ENCODE peak calls at places on chromosomes 16 and 17, in nine cellular contexts. One of them, this sample, is unnamed.
A peak's percentile ranks its signal among the peaks of the same experiment; 100 is the strongest.

GRCh38 chr17:73936908-73937627 is 266.4 kb upstream of the RPL38 start:
- DNase-seq in lung: no peak
- DNase-seq in upper lobe of right lung: no peak
- DNase-seq in HFFc6: no peak
- DNase-seq in fibroblast of lung: no peak
- DNase-seq in uterus: no peak
- DNase-seq in BE2C: no peak
- DNase-seq in mucosa of descending colon: no peak
- DNase-seq in A549: no peak
- DNase-seq in this sample: no peak

GRCh38 chr17:75490173-75490743 is 25.1 kb downstream of the CASKIN2 start:
- DNase-seq in mucosa of descending colon: peak; percentile 75
- DNase-seq in A549: no peak
- DNase-seq in BE2C: no peak
- DNase-seq in fibroblast of lung: peak; percentile 21
- DNase-seq in upper lobe of right lung: no peak
- DNase-seq in lung: no peak
- DNase-seq in HFFc6: no peak
- DNase-seq in uterus: no peak
- DNase-seq in this sample: peak; percentile 63

GRCh38 chr16:67943619-67944503 is at the start of gene LCAT:
- DNase-seq in A549: no peak
- DNase-seq in mucosa of descending colon: peak; percentile 66
- DNase-seq in BE2C: no peak
- DNase-seq in lung: peak; percentile 55
- DNase-seq in fibroblast of lung: peak; percentile 36
- DNase-seq in upper lobe of right lung: no peak
- DNase-seq in uterus: no peak
- DNase-seq in HFFc6: no peak
- DNase-seq in this sample: no peak

GRCh38 chr16:57030346-57030902 is 41.1 kb downstream of the NLRC5 start:
- DNase-seq in lung: no peak
- DNase-seq in uterus: no peak
- DNase-seq in upper lobe of right lung: no peak
- DNase-seq in mucosa of descending colon: no peak
- DNase-seq in BE2C: no peak
- DNase-seq in A549: no peak
- DNase-seq in HFFc6: no peak
- DNase-seq in fibroblast of lung: no peak
- DNase-seq in this sample: no peak

GRCh38 chr17:50556803-50557202 is 3.7 kb upstream of the CACNA1G start:
- DNase-seq in BE2C: no peak
- DNase-seq in uterus: no peak
- DNase-seq in mucosa of descending colon: no peak
- DNase-seq in upper lobe of right lung: no peak
- DNase-seq in lung: no peak
- DNase-seq in HFFc6: no peak
- DNase-seq in A549: no peak
- DNase-seq in fibroblast of lung: no peak
- DNase-seq in this sample: no peak

GRCh38 chr17:34254651-34255380 is at the start of gene CCL2:
- DNase-seq in lung: peak; percentile 69
- DNase-seq in A549: peak; percentile 75
- DNase-seq in upper lobe of right lung: no peak
- DNase-seq in BE2C: peak; percentile 19
- DNase-seq in uterus: peak; percentile 81
- DNase-seq in mucosa of descending colon: no peak
- DNase-seq in HFFc6: peak; percentile 78
- DNase-seq in fibroblast of lung: peak; percentile 90
- DNase-seq in this sample: no peak

GRCh38 chr16:68792465-68793324 is 50.6 kb upstream of the TANGO6 start:
- DNase-seq in BE2C: no peak
- DNase-seq in mucosa of descending colon: no peak
- DNase-seq in HFFc6: peak; percentile 20
- DNase-seq in fibroblast of lung: peak; percentile 87
- DNase-seq in A549: peak; percentile 21
- DNase-seq in uterus: no peak
- DNase-seq in lung: no peak
- DNase-seq in upper lobe of right lung: no peak
- DNase-seq in this sample: no peak

GRCh38 chr16:23491490-23492391 is 18.6 kb downstream of the GGA2 start:
- DNase-seq in BE2C: no peak
- DNase-seq in fibroblast of lung: peak; percentile 64
- DNase-seq in lung: peak; percentile 73
- DNase-seq in A549: no peak
- DNase-seq in HFFc6: peak; percentile 39
- DNase-seq in mucosa of descending colon: no peak
- DNase-seq in upper lobe of right lung: peak; percentile 70
- DNase-seq in uterus: no peak
- DNase-seq in this sample: no peak

GRCh38 chr16:19175492-19176262 is 7.6 kb downstream of the SYT17 start:
- DNase-seq in lung: no peak
- DNase-seq in uterus: no peak
- DNase-seq in BE2C: no peak
- DNase-seq in mucosa of descending colon: no peak
- DNase-seq in fibroblast of lung: no peak
- DNase-seq in HFFc6: no peak
- DNase-seq in upper lobe of right lung: no peak
- DNase-seq in A549: no peak
- DNase-seq in this sample: no peak

GRCh38 chr16:79599256-79599836 is 1.2 kb downstream of the MAF start:
- DNase-seq in A549: peak; percentile 16
- DNase-seq in lung: no peak
- DNase-seq in fibroblast of lung: peak; percentile 38
- DNase-seq in BE2C: no peak
- DNase-seq in HFFc6: no peak
- DNase-seq in mucosa of descending colon: peak; percentile 51
- DNase-seq in upper lobe of right lung: peak; percentile 71
- DNase-seq in uterus: no peak
- DNase-seq in this sample: no peak

GRCh38 chr17:69607162-69607834 is 192.8 kb downstream of the MAP2K6 start:
- DNase-seq in lung: peak; percentile 52
- DNase-seq in A549: peak; percentile 54
- DNase-seq in BE2C: peak; percentile 59
- DNase-seq in fibroblast of lung: peak; percentile 78
- DNase-seq in uterus: peak; percentile 29
- DNase-seq in HFFc6: peak; percentile 72
- DNase-seq in upper lobe of right lung: peak; percentile 78
- DNase-seq in mucosa of descending colon: peak; percentile 58
- DNase-seq in this sample: no peak

GRCh38 chr17:7045492-7046126 is 1.7 kb upstream of the SLC16A11 start:
- DNase-seq in BE2C: no peak
- DNase-seq in uterus: no peak
- DNase-seq in fibroblast of lung: peak; percentile 71
- DNase-seq in lung: no peak
- DNase-seq in HFFc6: peak; percentile 74
- DNase-seq in upper lobe of right lung: no peak
- DNase-seq in mucosa of descending colon: no peak
- DNase-seq in A549: peak; percentile 76
- DNase-seq in this sample: no peak

GRCh38 chr16:15966420-15967222 is 17.2 kb downstream of the ABCC1 start:
- DNase-seq in mucosa of descending colon: no peak
- DNase-seq in uterus: no peak
- DNase-seq in fibroblast of lung: peak; percentile 92
- DNase-seq in upper lobe of right lung: no peak
- DNase-seq in lung: peak; percentile 51
- DNase-seq in A549: peak; percentile 94
- DNase-seq in BE2C: peak; percentile 49
- DNase-seq in HFFc6: peak; percentile 85
- DNase-seq in this sample: no peak

GRCh38 chr16:49833055-49833454 is 22.9 kb downstream of the ZNF423 start:
- DNase-seq in BE2C: no peak
- DNase-seq in lung: no peak
- DNase-seq in HFFc6: no peak
- DNase-seq in A549: no peak
- DNase-seq in fibroblast of lung: no peak
- DNase-seq in uterus: peak; percentile 76
- DNase-seq in upper lobe of right lung: no peak
- DNase-seq in mucosa of descending colon: no peak
- DNase-seq in this sample: no peak

GRCh38 chr17:42049834-42050359 is 504 bp downstream of the C17orf113 start:
- DNase-seq in HFFc6: no peak
- DNase-seq in BE2C: no peak
- DNase-seq in mucosa of descending colon: no peak
- DNase-seq in upper lobe of right lung: no peak
- DNase-seq in lung: no peak
- DNase-seq in uterus: no peak
- DNase-seq in A549: peak; percentile 70
- DNase-seq in fibroblast of lung: no peak
- DNase-seq in this sample: no peak

GRCh38 chr16:83835972-83836566 is 28.3 kb downstream of the HSBP1 start:
- DNase-seq in fibroblast of lung: peak; percentile 82
- DNase-seq in uterus: no peak
- DNase-seq in upper lobe of right lung: no peak
- DNase-seq in A549: peak; percentile 38
- DNase-seq in lung: no peak
- DNase-seq in mucosa of descending colon: no peak
- DNase-seq in HFFc6: peak; percentile 49
- DNase-seq in BE2C: no peak
- DNase-seq in this sample: no peak

DNA sequence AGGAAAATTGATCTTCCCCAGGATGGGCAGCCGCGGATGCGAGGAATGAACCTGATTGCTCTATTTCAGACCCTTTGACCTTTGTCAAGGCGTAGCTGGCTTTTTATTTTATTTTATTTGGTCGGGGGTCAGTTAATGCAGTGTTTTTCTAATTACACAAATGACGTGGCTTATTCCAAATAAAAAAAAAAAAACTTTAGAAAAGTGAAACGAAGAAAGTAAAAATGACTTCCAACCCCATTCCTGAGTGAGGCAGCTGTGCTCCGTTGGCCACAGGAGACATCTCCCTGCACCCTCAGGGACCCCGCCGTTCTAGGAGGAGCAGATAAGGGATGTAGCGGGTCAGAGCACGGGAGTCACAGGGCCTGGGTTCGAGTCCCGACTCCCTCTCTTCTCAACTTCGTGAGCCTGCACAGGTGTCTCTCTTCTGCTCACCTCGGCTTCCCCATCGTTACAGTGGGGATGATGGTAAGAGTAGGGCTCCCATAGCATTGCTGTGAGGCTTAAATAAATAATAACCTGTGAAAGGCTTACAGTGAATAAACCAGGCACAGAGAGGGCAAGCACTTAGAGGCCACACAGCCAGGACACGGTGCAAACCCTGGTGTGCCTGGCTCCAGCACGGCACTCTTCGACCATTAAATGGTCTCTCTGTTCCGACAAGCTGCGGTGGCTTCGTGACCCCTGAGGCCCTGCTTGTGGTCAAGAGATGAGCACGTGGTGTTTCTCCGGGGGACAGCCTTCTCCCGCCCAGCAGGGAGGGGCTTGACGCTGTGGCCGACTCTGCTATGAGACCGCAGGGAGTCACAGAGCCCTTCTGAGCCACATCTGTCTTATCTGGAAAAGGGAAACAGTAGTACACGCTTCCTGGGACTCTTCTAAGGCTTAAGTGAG is 10.2 kb downstream of the FOXF1 start:
- DNase-seq in uterus: no peak
- DNase-seq in upper lobe of right lung: no peak
- DNase-seq in mucosa of descending colon: no peak
- DNase-seq in A549: no peak
- DNase-seq in lung: no peak
- DNase-seq in fibroblast of lung: no peak
- DNase-seq in BE2C: no peak
- DNase-seq in HFFc6: no peak
- DNase-seq in this sample: no peak
- TF ChIP-seq CTCF in uterus: no peak
- TF ChIP-seq CTCF in upper lobe of right lung: no peak
- TF ChIP-seq CTCF in mucosa of descending colon: no peak
- TF ChIP-seq CTCF in A549: no peak
- TF ChIP-seq CTCF in lung: no peak
- TF ChIP-seq CTCF in fibroblast of lung: no peak
- TF ChIP-seq CTCF in BE2C: no peak
- TF ChIP-seq CTCF in HFFc6: peak; percentile 4
- TF ChIP-seq CTCF in this sample: peak; percentile 62

GRCh38 chr16:84982434-84982833 is 28.9 kb downstream of the ZDHHC7 start:
- DNase-seq in mucosa of descending colon: peak; percentile 75
- DNase-seq in upper lobe of right lung: peak; percentile 74
- DNase-seq in BE2C: no peak
- DNase-seq in uterus: no peak
- DNase-seq in A549: no peak
- DNase-seq in HFFc6: no peak
- DNase-seq in fibroblast of lung: no peak
- DNase-seq in lung: no peak
- DNase-seq in this sample: no peak
- TF ChIP-seq CTCF in mucosa of descending colon: no peak
- TF ChIP-seq CTCF in upper lobe of right lung: no peak
- TF ChIP-seq CTCF in BE2C: peak; percentile 21
- TF ChIP-seq CTCF in uterus: no peak
- TF ChIP-seq CTCF in A549: no peak
- TF ChIP-seq CTCF in HFFc6: no peak
- TF ChIP-seq CTCF in fibroblast of lung: no peak
- TF ChIP-seq CTCF in lung: no peak
- TF ChIP-seq CTCF in this sample: peak; percentile 23

GRCh38 chr16:85557976-85558589 is 55.0 kb upstream of the GSE1 start:
- DNase-seq in fibroblast of lung: no peak
- DNase-seq in BE2C: no peak
- DNase-seq in mucosa of descending colon: peak; percentile 70
- DNase-seq in uterus: no peak
- DNase-seq in HFFc6: no peak
- DNase-seq in upper lobe of right lung: no peak
- DNase-seq in A549: no peak
- DNase-seq in lung: peak; percentile 67
- DNase-seq in this sample: no peak
- TF ChIP-seq CTCF in fibroblast of lung: peak; percentile 3
- TF ChIP-seq CTCF in BE2C: no peak
- TF ChIP-seq CTCF in mucosa of descending colon: peak; percentile 11
- TF ChIP-seq CTCF in uterus: no peak
- TF ChIP-seq CTCF in HFFc6: no peak
- TF ChIP-seq CTCF in upper lobe of right lung: no peak
- TF ChIP-seq CTCF in A549: no peak
- TF ChIP-seq CTCF in lung: no peak
- TF ChIP-seq CTCF in this sample: no peak

DNA sequence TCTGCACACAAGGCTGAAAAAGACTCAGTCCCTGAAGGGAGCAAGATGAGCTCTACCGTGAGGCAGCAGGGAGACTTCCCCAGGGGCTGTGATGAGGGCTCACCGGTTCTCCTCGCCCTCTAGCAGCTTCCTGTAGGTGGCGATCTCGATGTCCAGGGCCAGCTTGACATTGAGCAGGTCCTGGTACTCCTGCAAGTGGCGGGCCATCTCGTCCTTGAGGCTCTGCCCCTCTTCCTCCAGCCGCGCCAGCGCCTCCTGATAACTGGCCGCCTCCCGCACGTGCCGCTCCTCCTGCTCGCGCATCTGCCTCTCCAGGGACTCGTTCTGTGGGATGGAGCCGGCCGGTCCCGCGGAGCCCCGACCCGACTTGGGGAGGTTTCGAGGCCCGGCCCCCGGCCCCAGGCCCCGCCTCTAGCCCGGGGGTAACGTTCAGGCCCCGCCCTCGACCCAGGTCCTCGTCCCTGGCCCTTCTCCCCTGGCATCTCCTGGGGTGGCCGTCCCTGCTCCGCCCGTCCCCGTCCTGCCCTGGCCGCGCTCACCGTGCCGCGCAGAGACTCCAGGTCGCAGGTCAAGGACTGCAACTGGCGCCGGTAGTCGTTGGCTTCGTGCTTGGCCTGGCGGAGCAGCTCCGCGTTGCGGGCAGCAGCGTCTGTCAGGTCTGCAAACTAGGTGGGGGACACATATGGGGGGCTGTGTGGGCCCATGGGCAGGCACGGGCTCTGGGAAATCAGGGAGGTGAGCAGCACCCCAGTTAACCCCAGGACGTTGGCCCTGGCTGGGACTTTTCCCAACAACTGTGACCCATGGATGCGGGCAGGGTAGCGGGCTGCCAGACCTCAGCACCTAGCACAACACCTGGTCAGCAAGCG is 3.9 kb downstream of the GFAP start:
- DNase-seq in A549: peak; percentile 95
- DNase-seq in uterus: peak; percentile 49
- DNase-seq in lung: peak; percentile 67
- DNase-seq in BE2C: peak; percentile 85
- DNase-seq in upper lobe of right lung: peak; percentile 79
- DNase-seq in HFFc6: peak; percentile 44
- DNase-seq in fibroblast of lung: peak; percentile 34
- DNase-seq in mucosa of descending colon: no peak
- DNase-seq in this sample: peak; percentile 94
- TF ChIP-seq CTCF in A549: peak; percentile 66
- TF ChIP-seq CTCF in uterus: peak; percentile 10
- TF ChIP-seq CTCF in lung: no peak
- TF ChIP-seq CTCF in BE2C: peak; percentile 79
- TF ChIP-seq CTCF in upper lobe of right lung: peak; percentile 55
- TF ChIP-seq CTCF in HFFc6: peak; percentile 66
- TF ChIP-seq CTCF in fibroblast of lung: peak; percentile 35
- TF ChIP-seq CTCF in mucosa of descending colon: peak; percentile 39
- TF ChIP-seq CTCF in this sample: peak; percentile 70

This sample was measured in chondrocyte.